ENCODE peak calls at places on chromosomes 16 and 17, in ten cellular contexts. V is ovary; F is right lobe of liver; B is A549; Q is dorsolateral prefrontal cortex; X is naive thymus-derived CD4-positive, alpha-beta T cell; K is RWPE2; A is aorta; G is HL-60; D is mesendoderm. O is an unnamed sample.
A peak's percentile ranks its signal among the peaks of the same experiment; 100 is the strongest.

GRCh38 chr17:11848330-11848729 is 148.9 kb downstream of the ZNF18 start:
- DNase-seq in V (no peak), F (no peak), B (no peak), Q (no peak), X (no peak), K (no peak), A (no peak), G (no peak), D (no peak), O (no peak)

GRCh38 chr17:77962349-77962748 is 3.8 kb downstream of the TNRC6C start:
- DNase-seq in V (no peak), F (no peak), B (no peak), Q (no peak), X (no peak), K (no peak), A (no peak), G (no peak), D (no peak), O (no peak)

GRCh38 chr17:76696763-76697701 is 13.7 kb downstream of the MXRA7 start:
- DNase-seq in V (no peak), F (no peak), B (no peak), Q (no peak), X (no peak), K (no peak), A (peak; percentile 60), G (no peak), D (no peak), O (no peak)

GRCh38 chr16:30609002-30609927 is 924 bp downstream of the ZNF689 start:
- DNase-seq in V (peak; percentile 78), F (peak; percentile 74), B (no peak), Q (peak; percentile 49), X (no peak), K (no peak), A (peak; percentile 90), G (peak; percentile 42), D (peak; percentile 67), O (peak; percentile 67)

GRCh38 chr17:59846391-59847165 is 46.2 kb downstream of the TUBD1 start:
- DNase-seq in V (peak; percentile 49), F (no peak), B (peak; percentile 99), Q (no peak), X (no peak), K (no peak), A (peak; percentile 61), G (peak; percentile 24), D (peak; percentile 43), O (peak; percentile 64)

GRCh38 chr17:20263595-20263994 is 203.7 kb downstream of the LGALS9B start:
- DNase-seq in V (no peak), F (no peak), B (peak; percentile 37), Q (no peak), X (no peak), K (no peak), A (no peak), G (no peak), D (peak; percentile 46), O (no peak)

GRCh38 chr16:57604177-57604576 is 24.3 kb upstream of the ADGRG1 start:
- DNase-seq in V (no peak), F (no peak), B (no peak), Q (peak; percentile 4), X (no peak), K (no peak), A (peak; percentile 10), G (no peak), D (no peak), O (no peak)

GRCh38 chr16:84897911-84898377 is 78.2 kb downstream of the CRISPLD2 start:
- DNase-seq in V (no peak), F (no peak), B (no peak), Q (no peak), X (no peak), K (no peak), A (no peak), G (peak; percentile 81), D (no peak), O (no peak)

GRCh38 chr17:69810326-69811035 is 264.5 kb upstream of the KCNJ16 start:
- DNase-seq in V (no peak), F (no peak), B (peak; percentile 49), Q (no peak), X (no peak), K (no peak), A (no peak), G (no peak), D (no peak), O (no peak)

GRCh38 chr17:44220211-44221071 is 966 bp upstream of the UBTF start:
- DNase-seq in V (peak; percentile 72), F (peak; percentile 70), B (peak; percentile 64), Q (peak; percentile 36), X (peak; percentile 79), K (no peak), A (peak; percentile 82), G (peak; percentile 39), D (peak; percentile 59), O (peak; percentile 61)

GRCh38 chr17:42521036-42521435 is 15.0 kb upstream of the NAGLU start:
- DNase-seq in V (no peak), F (no peak), B (no peak), Q (no peak), X (no peak), K (no peak), A (peak; percentile 68), G (no peak), D (no peak), O (no peak)

GRCh38 chr17:72457712-72458111 is 336.9 kb downstream of the SOX9 start:
- DNase-seq in V (no peak), F (no peak), B (no peak), Q (no peak), X (no peak), K (no peak), A (no peak), G (no peak), D (peak; percentile 66), O (no peak)

GRCh38 chr17:72502111-72502939 is 381.5 kb downstream of the SOX9 start:
- DNase-seq in V (no peak), F (no peak), B (peak; percentile 62), Q (no peak), X (no peak), K (no peak), A (no peak), G (no peak), D (peak; percentile 55), O (peak; percentile 69)

DNA sequence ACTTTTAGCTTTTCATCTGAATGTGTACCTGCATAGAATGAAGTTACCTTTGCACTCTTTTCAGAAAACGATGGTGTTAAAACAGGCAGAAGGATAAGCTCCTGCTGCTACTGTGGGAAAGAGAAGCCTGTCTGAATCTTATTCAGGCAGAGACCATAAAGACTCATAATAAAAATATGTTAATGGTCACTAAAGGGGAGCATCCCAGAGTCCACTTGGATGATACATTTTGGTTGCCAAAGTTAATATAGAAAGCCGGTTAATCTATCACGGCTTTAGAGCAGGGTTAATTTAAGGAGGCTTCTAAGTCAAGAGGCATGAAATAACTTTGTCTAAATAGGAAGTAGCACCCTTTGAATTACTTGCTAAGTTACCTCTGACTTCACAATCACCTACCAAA is 2.9 kb downstream of the MARCHF10 start:
- DNase-seq in V (no peak), F (no peak), B (peak; percentile 45), Q (no peak), X (no peak), K (no peak), A (no peak), G (no peak), D (no peak), O (no peak)
- H3K4me3 ChIP-seq in V (no peak overlapping the region), F (no peak overlapping the region), B (no peak overlapping the region), Q (no peak overlapping the region), X (no peak overlapping the region), K (no peak overlapping the region), A (no peak overlapping the region), G (no peak overlapping the region), D (no peak overlapping the region), O (no peak overlapping the region)

GRCh38 chr16:61413026-61413425 is 623.2 kb downstream of the CDH8 start:
- DNase-seq in V (no peak), F (no peak), B (no peak), Q (no peak), X (no peak), K (no peak), A (no peak), G (no peak), D (no peak), O (no peak)
- H3K27ac ChIP-seq in V (no peak overlapping the region), F (no peak overlapping the region), B (no peak overlapping the region), Q (no peak overlapping the region), X (no peak overlapping the region), K (no peak overlapping the region), A (no peak overlapping the region), G (no peak overlapping the region), D (no peak overlapping the region), O (no peak overlapping the region)

DNA sequence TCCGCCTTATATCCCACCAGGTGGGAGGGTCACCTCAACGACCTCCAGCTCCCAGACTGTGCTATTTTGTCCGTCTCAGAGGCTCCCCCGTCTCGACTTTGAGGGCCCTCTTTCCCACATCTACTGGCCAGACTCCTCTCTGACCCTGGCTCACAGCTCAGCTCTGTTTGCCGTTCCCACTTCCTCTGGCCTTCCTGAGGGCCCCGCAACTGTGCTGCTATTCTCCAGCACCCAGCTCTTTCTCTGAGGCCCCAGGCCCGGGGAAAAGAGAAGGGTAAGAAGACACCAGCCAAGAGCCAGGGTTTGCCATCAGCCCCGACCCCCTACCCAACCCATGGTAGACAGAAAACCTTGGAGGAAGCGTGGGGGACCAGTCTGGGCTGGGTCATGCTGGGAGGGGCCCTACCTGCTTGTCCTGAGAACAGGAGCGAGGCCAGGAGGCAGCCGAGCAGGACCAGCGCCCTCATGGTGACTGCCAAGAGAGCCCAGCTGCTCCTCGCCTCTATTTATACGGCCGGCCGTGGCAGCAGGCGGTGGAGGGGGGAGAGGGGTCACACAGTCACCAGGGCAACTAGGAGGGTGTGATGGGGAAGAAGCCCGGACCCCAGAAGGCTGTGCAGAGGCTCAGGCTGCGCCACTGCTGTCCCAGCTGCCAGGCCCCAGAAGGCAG is at the start of gene SRL:
- DNase-seq in V (no peak), F (no peak), B (no peak), Q (no peak), X (no peak), K (no peak), A (no peak), G (no peak), D (no peak), O (no peak)
- H3K4me3 ChIP-seq in V (no peak within 1 kb of the TSS), F (no peak within 1 kb of the TSS), B (no peak within 1 kb of the TSS), Q (no peak within 1 kb of the TSS), X (no peak within 1 kb of the TSS), K (no peak within 1 kb of the TSS), A (no peak within 1 kb of the TSS), G (no peak within 1 kb of the TSS), D (no peak within 1 kb of the TSS), O (no peak within 1 kb of the TSS)

GRCh38 chr17:38797828-38798227 is 1.5 kb downstream of the PIP4K2B start:
- DNase-seq in V (no peak), F (no peak), B (no peak), Q (no peak), X (no peak), K (no peak), A (no peak), G (no peak), D (no peak), O (no peak)

GRCh38 chr17:38798614-38799500 is 499 bp downstream of the PIP4K2B start:
- DNase-seq in V (no peak), F (peak; percentile 74), B (peak; percentile 40), Q (peak; percentile 51), X (no peak), K (peak; percentile 65), A (no peak), G (peak; percentile 65), D (peak; percentile 57), O (peak; percentile 40)

GRCh38 chr17:38794221-38794620 is 5.1 kb downstream of the PIP4K2B start:
- DNase-seq in V (no peak), F (no peak), B (no peak), Q (no peak), X (no peak), K (no peak), A (no peak), G (no peak), D (no peak), O (no peak)

GRCh38 chr17:38797091-38797490 is 2.3 kb downstream of the PIP4K2B start:
- DNase-seq in V (no peak), F (no peak), B (no peak), Q (no peak), X (no peak), K (no peak), A (no peak), G (no peak), D (no peak), O (no peak)

GRCh38 chr17:38796451-38796850 is 2.9 kb downstream of the PIP4K2B start:
- DNase-seq in V (no peak), F (no peak), B (no peak), Q (no peak), X (no peak), K (no peak), A (no peak), G (no peak), D (no peak), O (no peak)
- H3K27ac ChIP-seq in V (no peak overlapping the region), F (no peak overlapping the region), B (no peak overlapping the region), Q (no peak overlapping the region), X (no peak overlapping the region), K (no peak overlapping the region), A (no peak overlapping the region), G (no peak overlapping the region), D (no peak overlapping the region), O (no peak overlapping the region)

O was measured in pancreas.